ENCODE peak calls at places on chromosomes 7 and 10, in seven cellular contexts. J is HCT116, K is K562, B is H1, M is Panc1, G is GM12878, S is SK-N-SH. P is an unnamed sample.
A peak's percentile ranks its signal among the peaks of the same experiment; 100 is the strongest.

GRCh38 chr10:29032229-29032628 is 256.6 kb upstream of the LYZL1 start:
- DNase-seq in J (no peak), K (no peak), B (no peak), M (no peak), G (no peak), S (no peak), P (no peak)

GRCh38 chr7:66557214-66558200 is 71.2 kb upstream of the KCTD7 start:
- DNase-seq in J (no peak), K (peak; percentile 75), B (peak; percentile 27), M (peak; percentile 27), G (no peak), S (peak; percentile 96), P (no peak)

GRCh38 chr7:129532375-129532774 is 30.0 kb downstream of the SMKR1 start:
- DNase-seq in J (no peak), K (no peak), B (no peak), M (no peak), G (no peak), S (no peak), P (no peak)

GRCh38 chr7:110507832-110508231 is 583.1 kb upstream of the LRRN3 start:
- DNase-seq in J (no peak), K (no peak), B (no peak), M (no peak), G (no peak), S (no peak), P (no peak)

GRCh38 chr10:68212721-68213352 is 19.1 kb downstream of the ATOH7 start:
- DNase-seq in J (no peak), K (peak; percentile 37), B (no peak), M (no peak), G (no peak), S (peak; percentile 37), P (peak; percentile 15)

GRCh38 chr7:31772211-31772610 is 85.2 kb downstream of the PPP1R17 start:
- DNase-seq in J (no peak), K (no peak), B (no peak), M (no peak), G (no peak), S (no peak), P (no peak)

GRCh38 chr10:88989824-88990527 is 622 bp upstream of the FAS start:
- DNase-seq in J (no peak), K (no peak), B (no peak), M (no peak), G (no peak), S (no peak), P (no peak)

GRCh38 chr10:133312769-133313145 is 4.0 kb downstream of the ZNF511 start:
- DNase-seq in J (no peak), K (no peak), B (no peak), M (no peak), G (no peak), S (no peak), P (no peak)

GRCh38 chr7:151735186-151735853 is 141.6 kb downstream of the PRKAG2 start:
- DNase-seq in J (no peak), K (no peak), B (no peak), M (no peak), G (no peak), S (no peak), P (no peak)

GRCh38 chr10:34018129-34018528 is 683.7 kb upstream of the NRP1 start:
- DNase-seq in J (no peak), K (no peak), B (no peak), M (no peak), G (no peak), S (no peak), P (no peak)

GRCh38 chr10:68180490-68180889 is 51.4 kb downstream of the ATOH7 start:
- DNase-seq in J (no peak), K (no peak), B (no peak), M (no peak), G (no peak), S (no peak), P (no peak)

GRCh38 chr10:4835494-4835918 is 9.5 kb downstream of the AKR1E2 start:
- DNase-seq in J (no peak), K (no peak), B (no peak), M (no peak), G (no peak), S (no peak), P (no peak)

GRCh38 chr7:100600222-100601038 is 1.7 kb upstream of the PCOLCE start:
- DNase-seq in J (no peak), K (no peak), B (no peak), M (no peak), G (no peak), S (peak; percentile 51), P (no peak)

GRCh38 chr10:52319926-52320325 is 5.8 kb downstream of the DKK1 start:
- DNase-seq in J (no peak), K (no peak), B (no peak), M (no peak), G (no peak), S (no peak), P (no peak)

GRCh38 chr7:114217026-114217425 is 197.6 kb upstream of the FOXP2 start:
- DNase-seq in J (peak; percentile 7), K (no peak), B (no peak), M (no peak), G (no peak), S (no peak), P (no peak)

GRCh38 chr7:76047305-76047810 is 442 bp downstream of the STYXL1 start:
- DNase-seq in J (no peak), K (no peak), B (no peak), M (no peak), G (no peak), S (no peak), P (no peak)

GRCh38 chr10:88986549-88987242 is 3.9 kb upstream of the FAS start:
- DNase-seq in J (no peak), K (peak; percentile 12), B (no peak), M (no peak), G (no peak), S (peak; percentile 45), P (peak; percentile 19)

GRCh38 chr10:26555719-26556368 is 117.7 kb downstream of the APBB1IP start:
- DNase-seq in J (no peak), K (no peak), B (no peak), M (no peak), G (no peak), S (no peak), P (peak; percentile 24)

GRCh38 chr7:115477193-115477651 is 553.3 kb downstream of the TFEC start:
- DNase-seq in J (no peak), K (no peak), B (no peak), M (no peak), G (no peak), S (no peak), P (no peak)

GRCh38 chr10:124559372-124560132 is 97.9 kb downstream of the LHPP start:
- DNase-seq in J (no peak), K (no peak), B (no peak), M (no peak), G (no peak), S (no peak), P (no peak)

GRCh38 chr10:124558339-124558685 is 96.7 kb downstream of the LHPP start:
- DNase-seq in J (no peak), K (no peak), B (no peak), M (no peak), G (no peak), S (no peak), P (no peak)

GRCh38 chr10:124558901-124559321 is 97.3 kb downstream of the LHPP start:
- DNase-seq in J (no peak), K (no peak), B (no peak), M (no peak), G (no peak), S (no peak), P (no peak)

GRCh38 chr10:124557167-124557566 is 95.5 kb downstream of the LHPP start:
- DNase-seq in J (no peak), K (no peak), B (no peak), M (no peak), G (no peak), S (no peak), P (no peak)

GRCh38 chr10:124557648-124558338 is 96.2 kb downstream of the LHPP start:
- DNase-seq in J (no peak), K (no peak), B (no peak), M (no peak), G (no peak), S (no peak), P (no peak)
- TF ChIP-seq SIN3A in J (no peak), K (no peak), B (no peak), M (no peak), G (no peak), S (no peak), P (no peak)

GRCh38 chr10:58431903-58432302 is 46.7 kb downstream of the TFAM start:
- DNase-seq in J (no peak), K (no peak), B (no peak), M (no peak), G (no peak), S (no peak), P (no peak)
- TF ChIP-seq SIN3A in J (no peak), K (no peak), B (no peak), M (no peak), G (no peak), S (no peak), P (no peak)

DNA sequence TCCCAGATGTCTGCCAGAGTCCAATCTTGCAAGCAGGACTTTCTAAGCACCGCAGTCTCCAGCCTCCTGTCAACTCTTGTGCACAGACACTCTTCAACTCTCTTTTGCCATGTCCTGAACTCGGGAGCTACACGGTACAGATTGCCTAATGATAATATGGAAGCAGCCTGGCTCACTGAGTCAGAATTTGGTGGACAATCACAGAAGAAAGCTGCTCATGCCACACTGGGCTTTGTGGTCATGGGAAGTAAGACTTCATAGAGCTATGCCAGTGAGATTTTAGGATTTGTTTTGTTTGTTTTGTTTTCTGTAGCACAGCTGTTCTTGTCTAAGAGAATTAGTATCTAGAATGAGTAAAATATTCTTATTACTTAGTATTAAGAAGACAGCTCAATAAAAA is 144.1 kb upstream of the PRSS58 start:
- DNase-seq in J (no peak), K (no peak), B (no peak), M (no peak), G (no peak), S (no peak), P (no peak)
- TF ChIP-seq SIN3A in J (no peak), K (no peak), B (no peak), M (no peak), G (no peak), S (no peak), P (no peak)

GRCh38 chr10:35758086-35758485 is 116.0 kb upstream of the FZD8 start:
- DNase-seq in J (no peak), K (no peak), B (no peak), M (no peak), G (no peak), S (no peak), P (no peak)

GRCh38 chr10:35754489-35754888 is 112.4 kb upstream of the FZD8 start:
- DNase-seq in J (no peak), K (no peak), B (no peak), M (no peak), G (no peak), S (no peak), P (no peak)

GRCh38 chr10:35751347-35751746 is 109.3 kb upstream of the FZD8 start:
- DNase-seq in J (no peak), K (no peak), B (no peak), M (no peak), G (no peak), S (no peak), P (no peak)

GRCh38 chr10:35749230-35749629 is 107.1 kb upstream of the FZD8 start:
- DNase-seq in J (no peak), K (no peak), B (no peak), M (no peak), G (no peak), S (no peak), P (no peak)

GRCh38 chr10:35752469-35753450 is 110.7 kb upstream of the FZD8 start:
- DNase-seq in J (no peak), K (no peak), B (no peak), M (no peak), G (no peak), S (no peak), P (no peak)
- TF ChIP-seq SIN3A in J (no peak), K (no peak), B (no peak), M (no peak), G (no peak), S (no peak), P (no peak)